ENCODE peak calls at places on chromosomes 2 and 18, in nine cellular contexts. C is fibroblast of mammary gland, V is fibroblast of lung, Z is nephron progenitor cell, K is K562, A is vagina, N is suprapubic skin, H is A549, R is dorsolateral prefrontal cortex. M is an unnamed sample.

GRCh38 chr2:181877181-181877664 is 14.3 kb upstream of the ITPRID2 start:
- DNase-seq in A (no peak), Z (no peak), C (no peak), N (no peak), R (no peak), V (no peak), H (peak; percentile 34), K (no peak), M (no peak)

GRCh38 chr2:16614314-16614860 is 51.2 kb downstream of the CYRIA start:
- DNase-seq in A (no peak), N (no peak), C (peak; percentile 41), Z (no peak), R (no peak), K (no peak), V (peak; percentile 26), H (no peak), M (no peak)

GRCh38 chr18:8367217-8367988 is 241.8 kb upstream of the RAB12 start:
- DNase-seq in C (no peak), Z (peak; percentile 73), N (no peak), R (peak; percentile 31), A (peak; percentile 56), H (peak; percentile 7), V (no peak), K (peak; percentile 61), M (peak; percentile 18)

GRCh38 chr2:64730551-64731305 is 77.0 kb upstream of the SERTAD2 start:
- DNase-seq in C (peak; percentile 92), N (no peak), Z (peak; percentile 43), V (peak; percentile 88), R (no peak), H (no peak), K (no peak), A (peak; percentile 91), M (peak; percentile 74)

GRCh38 chr18:62361288-62361687 is 36.2 kb downstream of the TNFRSF11A start:
- DNase-seq in H (no peak), V (no peak), C (no peak), R (no peak), K (no peak), Z (no peak), N (no peak), A (no peak), M (no peak)

GRCh38 chr2:181430406-181431199 is 26.6 kb upstream of the ITGA4 start:
- DNase-seq in C (peak; percentile 45), V (peak; percentile 13), A (no peak), K (no peak), Z (no peak), N (no peak), R (no peak), H (peak; percentile 9), M (no peak)

GRCh38 chr18:23422751-23423418 is 30.2 kb upstream of the RIOK3 start:
- DNase-seq in V (peak; percentile 21), K (peak; percentile 91), N (no peak), R (no peak), C (peak; percentile 57), H (peak; percentile 56), A (no peak), Z (no peak), M (no peak)

GRCh38 chr2:230749111-230749510 is 36.5 kb downstream of the CAB39 start:
- DNase-seq in A (no peak), Z (no peak), K (no peak), R (no peak), H (no peak), N (no peak), V (peak; percentile 37), C (peak; percentile 52), M (peak; percentile 46)

GRCh38 chr2:79717364-79718007 is 204.6 kb downstream of the CTNNA2 start:
- DNase-seq in A (no peak), K (no peak), C (peak; percentile 74), H (peak; percentile 73), Z (peak; percentile 6), V (peak; percentile 28), R (no peak), N (no peak), M (peak; percentile 95)

GRCh38 chr2:71990122-71990521 is 157.5 kb downstream of the CYP26B1 start:
- DNase-seq in R (no peak), K (no peak), Z (no peak), A (no peak), H (no peak), N (no peak), C (no peak), V (no peak), M (no peak)

GRCh38 chr2:45892236-45892701 is 240.8 kb downstream of the PRKCE start:
- DNase-seq in N (no peak), C (no peak), H (no peak), A (no peak), K (no peak), R (no peak), V (peak; percentile 33), Z (no peak), M (no peak)

GRCh38 chr2:238369516-238370481 is 49.5 kb downstream of the TRAF3IP1 start:
- DNase-seq in V (no peak), K (no peak), N (no peak), C (peak; percentile 19), H (no peak), A (no peak), R (no peak), Z (no peak), M (no peak)

DNA sequence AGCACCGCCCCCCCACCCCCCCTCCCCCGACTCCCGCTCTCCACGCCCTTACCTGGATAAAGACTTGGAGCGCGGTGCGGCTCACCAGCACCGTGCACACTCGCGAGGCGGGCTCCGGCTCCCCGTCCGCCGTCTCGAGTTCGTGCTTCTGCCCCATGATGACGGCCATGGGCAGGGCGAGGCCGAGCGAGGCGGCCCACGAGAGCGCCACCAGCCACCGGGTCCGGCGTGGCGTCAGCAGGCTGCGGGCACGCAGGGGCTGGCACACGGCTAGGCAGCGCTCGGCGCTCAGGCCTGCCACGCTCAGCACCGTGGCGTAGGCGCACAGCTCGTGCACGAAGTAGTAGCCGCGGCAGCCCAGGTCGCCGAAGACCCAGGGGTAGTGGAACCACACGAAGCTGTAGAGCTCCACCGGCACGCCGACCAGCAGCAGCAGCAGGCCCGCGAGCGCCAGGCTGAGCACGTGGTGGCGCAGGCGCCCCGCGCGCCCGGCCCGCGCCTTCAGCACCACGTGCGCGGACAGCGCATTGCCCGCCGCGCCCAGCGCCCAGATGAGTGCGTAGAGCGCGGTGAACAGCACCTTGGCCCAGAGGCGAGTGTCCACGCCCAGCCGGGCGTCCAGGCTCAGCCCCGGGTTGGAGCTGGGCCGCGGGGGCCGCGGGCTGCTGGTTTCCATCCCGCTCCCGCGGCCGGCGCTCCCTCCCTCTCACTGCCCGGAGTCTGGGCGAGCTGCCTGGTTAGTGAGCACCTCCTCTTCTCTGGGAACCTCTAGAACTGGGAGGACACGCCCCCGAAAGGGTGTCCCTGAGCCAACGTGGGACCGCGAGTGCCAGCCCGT is at the start of gene NTSR2:
- DNase-seq in V (peak; percentile 67), Z (peak; percentile 89), C (peak; percentile 57), R (no peak), N (peak; percentile 65), H (peak; percentile 68), K (no peak), A (no peak), M (peak; percentile 60)
- TF ChIP-seq CTCF in V (no peak), Z (no peak), C (no peak), R (peak; percentile 15), N (no peak), H (no peak), K (no peak), A (no peak), M (no peak)

GRCh38 chr2:44354761-44355160 is 6.5 kb downstream of the PREPL start:
- DNase-seq in V (no peak), H (no peak), C (no peak), K (no peak), R (no peak), A (no peak), N (no peak), Z (no peak), M (no peak)
- TF ChIP-seq CTCF in V (no peak), H (no peak), C (no peak), K (no peak), R (no peak), A (no peak), N (no peak), Z (no peak), M (no peak)

GRCh38 chr2:232524771-232525170 is 1.2 kb upstream of the CHRND start:
- DNase-seq in K (no peak), A (no peak), R (no peak), Z (no peak), V (no peak), H (no peak), C (no peak), N (no peak), M (no peak)

GRCh38 chr2:232525199-232525598 is 761 bp upstream of the CHRND start:
- DNase-seq in H (no peak), N (no peak), Z (no peak), R (no peak), V (no peak), K (no peak), A (no peak), C (no peak), M (no peak)

GRCh38 chr2:232522014-232522854 is 2.0 kb downstream of the PRSS56 start:
- DNase-seq in K (peak; percentile 80), A (no peak), R (peak; percentile 59), H (peak; percentile 42), N (no peak), C (peak; percentile 7), V (no peak), Z (peak; percentile 87), M (no peak)

GRCh38 chr2:232522855-232523681 is 2.9 kb downstream of the PRSS56 start:
- DNase-seq in V (no peak), K (no peak), A (no peak), R (no peak), N (no peak), Z (no peak), C (no peak), H (peak; percentile 46), M (no peak)

DNA sequence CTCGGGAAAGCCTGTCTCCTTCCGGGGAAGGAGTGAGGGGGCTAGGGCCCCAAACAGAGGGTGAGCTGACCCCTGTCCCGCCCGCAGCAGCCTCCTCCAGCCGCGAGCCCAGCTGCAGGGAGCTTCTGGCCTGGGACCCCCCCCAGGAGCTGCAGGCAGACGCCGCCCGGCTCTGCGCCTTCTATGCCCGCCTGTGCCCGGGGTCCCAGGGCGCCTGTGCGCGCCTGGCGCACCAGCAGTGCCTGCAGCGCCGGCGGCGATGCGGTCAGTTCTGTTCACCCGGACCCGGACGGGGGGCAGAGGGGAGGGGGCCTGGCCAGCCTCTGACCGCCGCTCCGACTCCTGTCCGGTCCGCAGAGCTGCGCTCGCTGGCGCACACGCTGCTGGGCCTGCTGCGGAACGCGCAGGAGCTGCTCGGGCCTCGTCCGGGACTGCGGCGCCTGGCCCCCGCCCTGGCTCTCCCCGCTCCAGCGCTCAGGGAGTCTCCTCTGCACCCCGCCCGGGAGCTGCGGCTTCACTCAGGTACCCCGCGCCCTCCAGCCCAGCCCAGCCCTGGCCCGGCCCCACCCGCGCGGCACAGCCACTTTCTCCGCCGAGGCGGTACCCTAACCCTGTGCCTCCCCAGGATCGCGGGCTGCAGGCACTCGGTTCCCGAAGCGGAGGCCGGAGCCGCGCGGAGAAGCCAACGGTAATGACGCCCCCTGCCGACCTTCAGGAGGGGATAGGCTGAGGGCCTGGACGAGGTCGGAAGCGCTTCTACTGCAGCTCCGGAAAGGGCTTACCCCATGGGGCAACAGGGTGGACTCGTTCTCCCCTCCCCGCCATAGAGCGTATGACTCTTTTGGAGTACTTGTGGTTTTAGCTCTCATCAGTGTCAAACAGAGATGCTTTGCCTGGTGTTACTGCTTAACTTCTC is 2.0 kb upstream of the CHRND start:
- DNase-seq in A (no peak), H (peak; percentile 88), C (peak; percentile 25), V (peak; percentile 15), Z (peak; percentile 78), K (peak; percentile 64), N (no peak), R (peak; percentile 41), M (peak; percentile 9)
- TF ChIP-seq CTCF in A (no peak), H (peak; percentile 58), C (no peak), V (no peak), Z (peak; percentile 32), K (peak; percentile 49), N (no peak), R (peak; percentile 47), M (peak; percentile 35)

GRCh38 chr2:152409691-152410597 is 75.0 kb downstream of the FMNL2 start:
- DNase-seq in H (no peak), C (peak; percentile 77), Z (no peak), V (no peak), K (no peak), R (no peak), A (no peak), N (no peak), M (peak; percentile 65)
- TF ChIP-seq CTCF in H (no peak), C (no peak), Z (no peak), V (no peak), K (no peak), R (no peak), A (no peak), N (no peak), M (no peak)